ENCODE peak calls at places on chromosomes 1 and 21, in eight cellular contexts. T is Caco-2, U is astrocyte of the spinal cord, N is MCF 10A, K is colonic mucosa, B is left ventricle myocardium inferior, H is glutamatergic neuron, L is astrocyte. Y is an unnamed sample.

GRCh38 chr21:14773777-14774345 is 227.7 kb upstream of the SAMSN1 start:
- DNase-seq in L (no peak), B (peak; percentile 15), K (peak; percentile 80), U (peak; percentile 19), T (peak; percentile 55), H (peak; percentile 70), N (peak; percentile 72), Y (peak; percentile 36)

GRCh38 chr1:24946861-24947658 is 17.0 kb upstream of the RUNX3 start:
- DNase-seq in B (no peak), U (peak; percentile 48), L (peak; percentile 76), H (no peak), N (no peak), T (no peak), K (no peak), Y (peak; percentile 18)

GRCh38 chr1:155880856-155881255 is 21.5 kb downstream of the SYT11 start:
- DNase-seq in N (no peak), B (no peak), U (no peak), L (no peak), H (no peak), T (no peak), K (no peak), Y (no peak)

GRCh38 chr1:183096889-183097288 is 73.7 kb downstream of the LAMC1 start:
- DNase-seq in U (peak; percentile 51), N (no peak), H (no peak), T (no peak), K (no peak), L (peak; percentile 53), B (no peak), Y (peak; percentile 83)

GRCh38 chr1:172724746-172725613 is 66.1 kb downstream of the FASLG start:
- DNase-seq in H (no peak), U (no peak), K (no peak), B (no peak), T (no peak), L (no peak), N (no peak), Y (no peak)

GRCh38 chr1:152374451-152374850 is 14.6 kb upstream of the FLG2 start:
- DNase-seq in H (no peak), N (no peak), U (no peak), L (no peak), K (no peak), B (peak; percentile 18), T (no peak), Y (no peak)

GRCh38 chr1:195141294-195141693 is 1466.9 kb downstream of the KCNT2 start:
- DNase-seq in L (no peak), T (no peak), U (no peak), H (no peak), N (peak; percentile 33), B (no peak), K (no peak), Y (no peak)

GRCh38 chr1:3530931-3531818 is 76.7 kb downstream of the ARHGEF16 start:
- DNase-seq in N (peak; percentile 87), K (peak; percentile 84), L (peak; percentile 28), T (peak; percentile 84), U (peak; percentile 33), H (no peak), B (peak; percentile 82), Y (peak; percentile 68)

GRCh38 chr1:117605164-117605810 is 561 bp upstream of the TENT5C start:
- DNase-seq in N (peak; percentile 14), U (peak; percentile 22), T (no peak), B (no peak), L (peak; percentile 44), K (peak; percentile 65), H (peak; percentile 25), Y (peak; percentile 58)

GRCh38 chr1:63343922-63344321 is 21.6 kb downstream of the FOXD3 start:
- DNase-seq in H (no peak), N (no peak), K (no peak), B (no peak), U (no peak), L (no peak), T (no peak), Y (no peak)

GRCh38 chr1:179955318-179955638 is 668 bp downstream of the CEP350 start:
- DNase-seq in N (no peak), K (no peak), T (no peak), L (peak; percentile 8), U (no peak), H (no peak), B (no peak), Y (peak; percentile 17)

GRCh38 chr1:43994794-43995790 is 3.7 kb downstream of the CCDC24 start:
- DNase-seq in H (peak; percentile 55), N (peak; percentile 39), B (no peak), U (no peak), K (peak; percentile 43), L (no peak), T (peak; percentile 59), Y (no peak)

GRCh38 chr1:117861694-117862093 is 67.7 kb downstream of the GDAP2 start:
- DNase-seq in N (no peak), H (no peak), K (no peak), U (no peak), B (no peak), T (no peak), L (no peak), Y (no peak)

GRCh38 chr1:5968161-5968736 is 24.0 kb downstream of the NPHP4 start:
- DNase-seq in N (peak; percentile 50), H (no peak), T (no peak), L (no peak), K (no peak), B (no peak), U (no peak), Y (no peak)

GRCh38 chr1:169108897-169109560 is 2.5 kb downstream of the ATP1B1 start:
- DNase-seq in U (no peak), L (no peak), N (peak; percentile 68), B (peak; percentile 21), K (peak; percentile 61), H (no peak), T (peak; percentile 64), Y (no peak)
- TF ChIP-seq CTCF in U (peak; percentile 28), L (peak; percentile 31), N (peak; percentile 22), B (peak; percentile 44), K (peak; percentile 33), H (no peak), T (no peak), Y (no peak)

DNA sequence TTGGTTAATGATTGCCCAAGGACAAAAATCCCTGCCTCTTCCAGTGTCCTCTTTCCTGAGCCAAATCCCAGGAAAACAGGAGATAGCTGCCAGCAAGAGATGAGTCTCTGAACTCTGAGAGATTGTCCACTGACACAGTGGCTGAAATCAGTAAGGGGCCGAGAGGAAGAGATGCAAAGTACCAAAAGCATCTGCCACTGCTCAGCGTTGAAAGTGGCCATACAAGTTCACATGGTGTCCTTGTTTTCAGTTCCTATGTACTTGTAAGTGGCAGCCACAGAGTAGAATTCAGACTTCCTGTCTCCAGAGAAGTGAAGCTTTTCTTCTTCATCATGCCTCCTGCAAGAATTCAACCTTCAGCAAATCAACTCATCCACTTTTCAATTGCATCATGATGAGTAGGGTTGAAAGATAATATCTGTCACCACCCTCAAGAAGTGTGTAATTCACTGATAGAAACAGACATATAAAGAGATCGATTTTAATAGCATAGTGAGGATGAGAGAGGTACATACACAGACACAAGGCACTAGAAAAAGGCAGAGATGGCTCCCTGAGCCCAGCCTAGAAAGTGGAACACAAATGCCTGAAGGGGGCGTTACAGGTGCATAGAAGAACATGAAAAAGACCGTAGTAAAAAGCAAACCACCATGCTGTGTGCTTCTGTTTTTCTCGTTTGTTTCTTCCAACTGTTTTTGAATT is 185.8 kb downstream of the MRPL39 start:
- DNase-seq in K (no peak), L (peak; percentile 20), N (peak; percentile 64), H (no peak), T (peak; percentile 13), B (no peak), U (peak; percentile 54), Y (peak; percentile 66)
- TF ChIP-seq CTCF in K (no peak), L (peak; percentile 37), N (peak; percentile 55), H (no peak), T (no peak), B (peak; percentile 57), U (peak; percentile 64), Y (peak; percentile 58)

DNA sequence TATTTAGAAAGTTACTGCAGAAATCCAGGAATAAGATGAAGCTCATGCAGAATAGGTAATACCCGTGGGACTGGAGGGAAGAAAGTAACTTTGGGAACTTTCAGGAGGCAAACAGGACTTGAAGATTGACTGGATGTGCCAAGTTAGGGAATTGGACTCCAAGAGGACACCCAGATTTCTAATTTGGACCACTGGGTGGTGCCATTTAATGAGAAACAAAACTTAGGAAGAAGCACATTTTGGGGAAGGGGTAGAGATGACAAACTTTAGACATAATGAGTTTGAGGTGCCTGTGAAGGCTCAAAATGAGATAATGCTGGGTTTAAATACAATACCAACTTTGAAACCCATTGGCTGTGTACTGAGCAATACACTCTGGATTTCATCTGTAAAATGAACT is 3.3 kb upstream of the B4GALT3 start:
- DNase-seq in K (no peak), L (no peak), U (no peak), N (peak; percentile 59), H (no peak), B (no peak), T (peak; percentile 34), Y (peak; percentile 27)
- TF ChIP-seq CTCF in K (no peak), L (peak; percentile 31), U (peak; percentile 40), N (peak; percentile 56), H (peak; percentile 19), B (peak; percentile 41), T (peak; percentile 25), Y (peak; percentile 36)

GRCh38 chr1:233299450-233299849 is 3.9 kb upstream of the PCNX2 start:
- DNase-seq in H (no peak), U (no peak), N (no peak), K (no peak), T (no peak), L (no peak), B (no peak), Y (no peak)
- TF ChIP-seq CTCF in H (no peak), U (no peak), N (no peak), K (no peak), T (no peak), L (no peak), B (no peak), Y (no peak)

DNA sequence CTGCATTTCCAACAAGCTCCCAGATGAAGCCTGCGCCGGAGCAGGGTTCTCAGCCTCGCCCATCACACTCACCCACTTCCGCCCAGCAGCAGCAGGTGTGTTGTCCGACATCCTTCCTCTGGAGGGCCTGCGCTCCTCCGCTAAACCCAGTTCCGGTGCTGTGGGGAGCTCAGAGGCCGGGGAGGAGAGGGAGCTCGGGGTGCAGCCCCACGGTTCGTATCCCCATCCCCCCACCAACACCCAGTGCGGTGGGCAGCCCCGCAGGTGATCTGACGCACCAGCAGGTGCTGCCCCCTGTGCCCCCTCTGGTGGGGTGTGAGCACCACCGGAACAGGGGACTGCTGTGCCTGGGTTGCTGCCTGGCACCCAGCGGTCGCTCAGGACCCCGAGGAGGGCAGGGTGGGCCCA is 3.4 kb upstream of the PEX10 start:
- DNase-seq in U (no peak), N (no peak), T (no peak), H (no peak), K (peak; percentile 74), L (no peak), B (no peak), Y (no peak)
- TF ChIP-seq CTCF in U (no peak), N (no peak), T (no peak), H (no peak), K (no peak), L (no peak), B (no peak), Y (no peak)